ENCODE peak calls at places on chromosomes 4 and X, in nine cellular contexts. L is GM13976, B is fibroblast of lung, G is aorta, S is H54, D is lower lobe of right lung, W is kidney glomerular epithelial cell, C is hippocampal formation, O is amniotic epithelial cell. Z is an unnamed sample.

GRCh38 chrX:154020500-154021115 is 906 bp upstream of the IRAK1 start:
- DNase-seq in O (no peak), D (no peak), B (no peak), S (no peak), L (no peak), W (no peak), G (no peak), C (no peak), Z (no peak)

GRCh38 chr4:97987019-97987648 is 156.1 kb downstream of the STPG2 start:
- DNase-seq in W (peak), L (peak), S (no peak), O (peak), D (no peak), G (no peak), C (peak), B (peak), Z (no peak)

GRCh38 chrX:120749141-120749846 is 119.4 kb upstream of the C1GALT1C1 start:
- DNase-seq in O (no peak), C (no peak), L (no peak), B (no peak), W (no peak), D (no peak), G (no peak), S (no peak), Z (no peak)

GRCh38 chrX:130702867-130703707 is 199.9 kb downstream of the ENOX2 start:
- DNase-seq in C (no peak), O (no peak), S (no peak), D (no peak), L (no peak), W (no peak), G (no peak), B (peak), Z (no peak)

GRCh38 chr4:78650106-78651021 is 98.8 kb downstream of the ANXA3 start:
- DNase-seq in O (peak), D (no peak), W (peak), S (no peak), B (peak), G (no peak), L (no peak), C (no peak), Z (no peak)

GRCh38 chrX:7926914-7927258 is 327 bp downstream of the PNPLA4 start:
- DNase-seq in O (no peak), C (no peak), S (no peak), L (no peak), B (no peak), G (no peak), W (no peak), D (no peak), Z (no peak)

GRCh38 chr4:27024807-27025206 is 164.2 kb downstream of the STIM2 start:
- DNase-seq in B (no peak), C (no peak), S (no peak), G (no peak), W (no peak), O (no peak), D (no peak), L (no peak), Z (no peak)

GRCh38 chr4:1019320-1019719 is 7.9 kb downstream of the FGFRL1 start:
- DNase-seq in G (no peak), L (no peak), S (no peak), B (no peak), W (no peak), O (no peak), D (no peak), C (no peak), Z (no peak)

GRCh38 chrX:72479324-72480274 is 93.0 kb downstream of the HDAC8 start:
- DNase-seq in G (no peak), O (no peak), B (no peak), D (no peak), W (no peak), C (no peak), S (no peak), L (no peak), Z (no peak)

GRCh38 chr4:41178372-41179085 is 35.8 kb downstream of the APBB2 start:
- DNase-seq in W (peak), C (no peak), S (no peak), B (peak), L (no peak), D (no peak), O (peak), G (no peak), Z (no peak)

GRCh38 chr4:139299536-139299935 is 1.8 kb upstream of the NAA15 start:
- DNase-seq in D (no peak), L (no peak), W (no peak), C (no peak), O (no peak), S (no peak), G (no peak), B (no peak), Z (no peak)

GRCh38 chr4:108370291-108370690 is 201.6 kb upstream of the LEF1 start:
- DNase-seq in L (no peak), C (no peak), O (no peak), G (no peak), S (no peak), D (no peak), W (no peak), B (no peak), Z (no peak)

GRCh38 chrX:67384403-67384802 is 159.4 kb upstream of the AR start:
- DNase-seq in G (no peak), S (no peak), D (no peak), C (no peak), W (no peak), O (no peak), L (no peak), B (no peak), Z (no peak)

GRCh38 chr4:106315476-106315967 is 487 bp downstream of the TBCK start:
- DNase-seq in S (peak), O (peak), B (peak), W (peak), L (no peak), C (no peak), D (peak), G (no peak), Z (peak)

GRCh38 chrX:40039887-40040286 is 57.9 kb downstream of the BCOR start:
- DNase-seq in W (no peak), L (no peak), D (no peak), O (no peak), C (no peak), G (no peak), S (no peak), B (no peak), Z (no peak)

GRCh38 chrX:115023139-115023538 is 5.7 kb upstream of the IL13RA2 start:
- DNase-seq in S (peak), C (no peak), G (no peak), L (no peak), B (peak), W (peak), O (peak), D (no peak), Z (no peak)

GRCh38 chrX:46573331-46573895 is at the start of gene CHST7:
- DNase-seq in W (peak), C (peak), O (peak), G (peak), D (peak), B (peak), L (peak), S (no peak), Z (no peak)

GRCh38 chrX:72201836-72202536 is 20.4 kb downstream of the PIN4 start:
- DNase-seq in S (no peak), O (peak), G (no peak), C (no peak), L (no peak), B (peak), W (peak), D (no peak), Z (no peak)

GRCh38 chrX:57367649-57368048 is 81.1 kb downstream of the FAAH2 start:
- DNase-seq in S (no peak), O (no peak), C (peak), L (no peak), D (no peak), W (no peak), B (no peak), G (no peak), Z (peak)

GRCh38 chrX:54494970-54495813 is 842 bp downstream of the FGD1 start:
- DNase-seq in L (no peak), S (no peak), G (peak), W (no peak), D (peak), B (peak), C (no peak), O (peak), Z (no peak)

GRCh38 chr4:76238236-76238635 is 13.3 kb upstream of the FAM47E start:
- DNase-seq in O (no peak), W (no peak), L (no peak), D (no peak), C (peak), B (no peak), S (no peak), G (no peak), Z (no peak)

GRCh38 chr4:156523492-156523891 is 448.1 kb downstream of the PDGFC start:
- DNase-seq in B (no peak), C (no peak), G (no peak), D (no peak), S (no peak), W (no peak), O (no peak), L (no peak), Z (no peak)

GRCh38 chr4:111208970-111209369 is 586.1 kb upstream of the PITX2 start:
- DNase-seq in C (no peak), O (no peak), D (no peak), L (no peak), B (no peak), G (no peak), W (no peak), S (no peak), Z (no peak)

Z was measured in caudate nucleus.